ENCODE peak calls at places on chromosome 9, in eight cellular contexts. B is foreskin fibroblast, C is GM12865, Z is lower lobe of right lung, Q is trophoblast cell, X is stomach, D is ascending aorta, U is ovary. K is an unnamed sample.

GRCh38 chr9:76433851-76434250 is 25.1 kb upstream of the GCNT1 start:
- DNase-seq in B (peak; percentile 80), C (no peak), Z (no peak), Q (no peak), X (no peak), D (no peak), U (no peak), K (peak; percentile 46)

GRCh38 chr9:6757988-6758417 is 230 bp downstream of the KDM4C start:
- DNase-seq in B (no peak), C (no peak), Z (no peak), Q (no peak), X (no peak), D (no peak), U (no peak), K (no peak)

GRCh38 chr9:111349766-111350165 is 19.7 kb upstream of the OR2K2 start:
- DNase-seq in B (no peak), C (no peak), Z (no peak), Q (no peak), X (no peak), D (no peak), U (no peak), K (no peak)

GRCh38 chr9:133268335-133269056 is 6.5 kb downstream of the ABO start:
- DNase-seq in B (no peak), C (no peak), Z (no peak), Q (no peak), X (no peak), D (no peak), U (no peak), K (no peak)

GRCh38 chr9:136324501-136325300 is 2.6 kb upstream of the GPSM1 start:
- DNase-seq in B (no peak), C (no peak), Z (peak; percentile 77), Q (no peak), X (peak; percentile 86), D (no peak), U (no peak), K (no peak)

GRCh38 chr9:134433101-134433500 is 106.8 kb downstream of the RXRA start:
- DNase-seq in B (peak; percentile 83), C (no peak), Z (no peak), Q (no peak), X (peak; percentile 45), D (no peak), U (no peak), K (no peak)

GRCh38 chr9:70413427-70413797 is 1.0 kb downstream of the KLF9 start:
- DNase-seq in B (peak; percentile 92), C (no peak), Z (no peak), Q (no peak), X (no peak), D (no peak), U (no peak), K (no peak)

GRCh38 chr9:106127771-106128170 is 433.4 kb downstream of the TMEM38B start:
- DNase-seq in B (no peak), C (no peak), Z (no peak), Q (no peak), X (no peak), D (no peak), U (no peak), K (no peak)

GRCh38 chr9:89662718-89663246 is 58.0 kb downstream of the GADD45G start:
- DNase-seq in B (no peak), C (no peak), Z (no peak), Q (no peak), X (no peak), D (no peak), U (no peak), K (no peak)

GRCh38 chr9:136011376-136011702 is 50.2 kb upstream of the UBAC1 start:
- DNase-seq in B (no peak), C (no peak), Z (no peak), Q (no peak), X (no peak), D (no peak), U (no peak), K (no peak)

GRCh38 chr9:33956544-33956943 is 92.1 kb downstream of the UBAP2 start:
- DNase-seq in B (no peak), C (peak; percentile 41), Z (no peak), Q (no peak), X (no peak), D (no peak), U (no peak), K (no peak)

GRCh38 chr9:93686127-93686879 is 109.9 kb downstream of the PHF2 start:
- DNase-seq in B (no peak), C (no peak), Z (no peak), Q (no peak), X (no peak), D (no peak), U (no peak), K (no peak)

GRCh38 chr9:96758845-96759673 is 18.8 kb downstream of the ZNF510 start:
- DNase-seq in B (no peak), C (no peak), Z (no peak), Q (no peak), X (no peak), D (no peak), U (no peak), K (no peak)

GRCh38 chr9:69497816-69498215 is 172.8 kb downstream of the ENTREP1 start:
- DNase-seq in B (no peak), C (no peak), Z (no peak), Q (no peak), X (no peak), D (no peak), U (no peak), K (no peak)

GRCh38 chr9:124134526-124134925 is 123.0 kb downstream of the LHX2 start:
- DNase-seq in B (no peak), C (no peak), Z (no peak), Q (no peak), X (no peak), D (no peak), U (no peak), K (no peak)

GRCh38 chr9:36625006-36625600 is 52.4 kb downstream of the MELK start:
- DNase-seq in B (peak; percentile 89), C (no peak), Z (no peak), Q (no peak), X (no peak), D (peak; percentile 10), U (peak; percentile 80), K (peak; percentile 55)

GRCh38 chr9:6049798-6050197 is 34.4 kb upstream of the RANBP6 start:
- DNase-seq in B (no peak), C (peak; percentile 82), Z (no peak), Q (peak; percentile 3), X (no peak), D (no peak), U (no peak), K (no peak)

GRCh38 chr9:33044677-33045282 is 19.7 kb downstream of the DNAJA1 start:
- DNase-seq in B (peak; percentile 34), C (no peak), Z (no peak), Q (peak; percentile 40), X (peak; percentile 39), D (no peak), U (peak; percentile 41), K (no peak)

GRCh38 chr9:34659592-34660253 is 2.7 kb downstream of the CCL27 start:
- DNase-seq in B (no peak), C (peak; percentile 37), Z (no peak), Q (peak; percentile 97), X (no peak), D (no peak), U (no peak), K (no peak)

GRCh38 chr9:90961375-90961774 is 159.8 kb downstream of the SYK start:
- DNase-seq in B (peak; percentile 65), C (no peak), Z (peak; percentile 68), Q (no peak), X (no peak), D (no peak), U (no peak), K (no peak)

GRCh38 chr9:37515620-37516258 is 30.0 kb downstream of the POLR1E start:
- DNase-seq in B (no peak), C (no peak), Z (no peak), Q (no peak), X (no peak), D (no peak), U (no peak), K (no peak)

GRCh38 chr9:135443811-135444470 is 35.6 kb upstream of the PPP1R26 start:
- DNase-seq in B (no peak), C (no peak), Z (peak; percentile 56), Q (no peak), X (no peak), D (no peak), U (no peak), K (no peak)

GRCh38 chr9:82124090-82124489 is 135.5 kb downstream of the SPATA31D1 start:
- DNase-seq in B (peak; percentile 89), C (no peak), Z (no peak), Q (no peak), X (no peak), D (no peak), U (no peak), K (no peak)

GRCh38 chr9:78031271-78031825 is at the start of gene GNAQ:
- DNase-seq in B (no peak), C (no peak), Z (peak; percentile 56), Q (no peak), X (no peak), D (no peak), U (peak; percentile 45), K (no peak)

DNA sequence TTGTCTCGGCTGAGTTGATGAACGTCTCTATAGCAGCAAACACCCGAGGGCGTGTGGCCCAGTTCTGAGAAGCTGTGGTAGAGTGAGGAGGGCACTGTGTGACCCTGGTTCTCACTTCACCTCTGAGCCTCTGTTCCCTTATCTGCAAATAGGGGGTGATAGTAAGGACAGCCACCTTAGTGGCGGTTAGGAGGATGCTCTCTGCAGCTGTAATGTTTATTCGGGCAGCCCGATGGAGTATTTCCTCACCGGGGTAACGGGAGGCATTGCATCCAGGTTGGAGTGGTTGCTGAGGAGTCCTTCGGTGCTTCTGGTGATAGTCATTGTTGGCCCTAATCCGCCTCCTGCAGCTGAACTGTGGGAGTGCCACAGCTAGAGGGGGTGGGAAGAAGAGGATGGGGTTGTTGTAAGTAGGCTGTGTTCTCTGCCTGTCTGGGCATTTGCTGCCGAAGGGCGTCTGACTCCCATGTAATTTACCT is 13.9 kb downstream of the PRRC2B start:
- DNase-seq in B (peak; percentile 48), C (no peak), Z (peak; percentile 60), Q (peak; percentile 33), X (no peak), D (no peak), U (peak; percentile 58), K (no peak)
- H3K4me3 ChIP-seq in B (no peak overlapping the region), C (no peak overlapping the region), Z (peak overlapping the region; percentile 20), Q (no peak overlapping the region), X (peak overlapping the region; percentile 28), D (peak overlapping the region; percentile 37), U (no peak overlapping the region), K (no peak overlapping the region)

GRCh38 chr9:127716412-127716811 is 533 bp downstream of the TTC16 start:
- DNase-seq in B (no peak), C (no peak), Z (no peak), Q (no peak), X (no peak), D (no peak), U (no peak), K (no peak)
- H3K4me3 ChIP-seq in B (peak overlapping the region; percentile 94), C (no peak overlapping the region), Z (peak overlapping the region; percentile 91), Q (no peak overlapping the region), X (peak overlapping the region; percentile 71), D (peak overlapping the region; percentile 61), U (no peak overlapping the region), K (peak overlapping the region; percentile 91)

GRCh38 chr9:13444696-13445095 is 165.2 kb upstream of the MPDZ start:
- DNase-seq in B (no peak), C (no peak), Z (no peak), Q (no peak), X (no peak), D (no peak), U (no peak), K (no peak)
- H3K4me3 ChIP-seq in B (no peak overlapping the region), C (no peak overlapping the region), Z (no peak overlapping the region), Q (no peak overlapping the region), X (no peak overlapping the region), D (peak overlapping the region; percentile 12), U (no peak overlapping the region), K (no peak overlapping the region)

GRCh38 chr9:107172979-107173347 is 110.1 kb upstream of the RAD23B start:
- DNase-seq in B (no peak), C (peak; percentile 65), Z (no peak), Q (no peak), X (no peak), D (no peak), U (no peak), K (no peak)
- H3K4me3 ChIP-seq in B (no peak overlapping the region), C (no peak overlapping the region), Z (no peak overlapping the region), Q (no peak overlapping the region), X (no peak overlapping the region), D (no peak overlapping the region), U (no peak overlapping the region), K (no peak overlapping the region)